ENCODE peak calls at places on chromosomes 5 and 9, in five cellular contexts. One of them, this sample, is unnamed.

GRCh38 chr5:5154733-5155132 is 14.6 kb downstream of the ADAMTS16 start:
- DNase-seq in activated naive CD8-positive, alpha-beta T cell treated with anti-CD3 and anti-CD28 coated beads, Interleukin-2, amount 10 ng/mL, durations not matched to agents 7 days and 5 days: no peak
- DNase-seq in pulmonary artery endothelial cell: no peak
- DNase-seq in adrenal gland: no peak
- DNase-seq in tibial artery: no peak
- DNase-seq in this sample: no peak

GRCh38 chr9:114364528-114365041 is 23.2 kb downstream of the AKNA start:
- DNase-seq in pulmonary artery endothelial cell: no peak
- DNase-seq in activated naive CD8-positive, alpha-beta T cell treated with anti-CD3 and anti-CD28 coated beads, Interleukin-2, amount 10 ng/mL, durations not matched to agents 7 days and 5 days: no peak
- DNase-seq in tibial artery: no peak
- DNase-seq in adrenal gland: no peak
- DNase-seq in this sample: no peak

GRCh38 chr5:132251220-132251725 is 6.2 kb upstream of the PDLIM4 start:
- DNase-seq in adrenal gland: peak; percentile 49
- DNase-seq in pulmonary artery endothelial cell: no peak
- DNase-seq in activated naive CD8-positive, alpha-beta T cell treated with anti-CD3 and anti-CD28 coated beads, Interleukin-2, amount 10 ng/mL, durations not matched to agents 7 days and 5 days: no peak
- DNase-seq in tibial artery: no peak
- DNase-seq in this sample: no peak

GRCh38 chr9:72661401-72662135 is 140.2 kb downstream of the TMC1 start:
- DNase-seq in activated naive CD8-positive, alpha-beta T cell treated with anti-CD3 and anti-CD28 coated beads, Interleukin-2, amount 10 ng/mL, durations not matched to agents 7 days and 5 days: no peak
- DNase-seq in pulmonary artery endothelial cell: no peak
- DNase-seq in tibial artery: no peak
- DNase-seq in adrenal gland: no peak
- DNase-seq in this sample: no peak

GRCh38 chr5:141560141-141560540 is 58.7 kb downstream of the DIAPH1 start:
- DNase-seq in tibial artery: no peak
- DNase-seq in adrenal gland: no peak
- DNase-seq in pulmonary artery endothelial cell: no peak
- DNase-seq in activated naive CD8-positive, alpha-beta T cell treated with anti-CD3 and anti-CD28 coated beads, Interleukin-2, amount 10 ng/mL, durations not matched to agents 7 days and 5 days: no peak
- DNase-seq in this sample: no peak

GRCh38 chr5:93607367-93608258 is 24.6 kb downstream of the NR2F1 start:
- DNase-seq in pulmonary artery endothelial cell: no peak
- DNase-seq in adrenal gland: peak; percentile 70
- DNase-seq in tibial artery: no peak
- DNase-seq in activated naive CD8-positive, alpha-beta T cell treated with anti-CD3 and anti-CD28 coated beads, Interleukin-2, amount 10 ng/mL, durations not matched to agents 7 days and 5 days: no peak
- DNase-seq in this sample: no peak

GRCh38 chr9:114869845-114870244 is 60.5 kb downstream of the TNFSF8 start:
- DNase-seq in activated naive CD8-positive, alpha-beta T cell treated with anti-CD3 and anti-CD28 coated beads, Interleukin-2, amount 10 ng/mL, durations not matched to agents 7 days and 5 days: peak; percentile 48
- DNase-seq in adrenal gland: no peak
- DNase-seq in pulmonary artery endothelial cell: no peak
- DNase-seq in tibial artery: no peak
- DNase-seq in this sample: peak; percentile 64

GRCh38 chr9:126417007-126417406 is 90.4 kb downstream of the MVB12B start:
- DNase-seq in tibial artery: no peak
- DNase-seq in adrenal gland: no peak
- DNase-seq in pulmonary artery endothelial cell: no peak
- DNase-seq in activated naive CD8-positive, alpha-beta T cell treated with anti-CD3 and anti-CD28 coated beads, Interleukin-2, amount 10 ng/mL, durations not matched to agents 7 days and 5 days: no peak
- DNase-seq in this sample: no peak

GRCh38 chr5:178690208-178690607 is 40.3 kb downstream of the ZNF354A start:
- DNase-seq in pulmonary artery endothelial cell: no peak
- DNase-seq in tibial artery: no peak
- DNase-seq in adrenal gland: no peak
- DNase-seq in activated naive CD8-positive, alpha-beta T cell treated with anti-CD3 and anti-CD28 coated beads, Interleukin-2, amount 10 ng/mL, durations not matched to agents 7 days and 5 days: no peak
- DNase-seq in this sample: no peak

GRCh38 chr5:107470007-107470582 is 200.6 kb downstream of the EFNA5 start:
- DNase-seq in adrenal gland: no peak
- DNase-seq in tibial artery: no peak
- DNase-seq in activated naive CD8-positive, alpha-beta T cell treated with anti-CD3 and anti-CD28 coated beads, Interleukin-2, amount 10 ng/mL, durations not matched to agents 7 days and 5 days: no peak
- DNase-seq in pulmonary artery endothelial cell: no peak
- DNase-seq in this sample: no peak

GRCh38 chr9:38388283-38389223 is 3.9 kb upstream of the ALDH1B1 start:
- DNase-seq in activated naive CD8-positive, alpha-beta T cell treated with anti-CD3 and anti-CD28 coated beads, Interleukin-2, amount 10 ng/mL, durations not matched to agents 7 days and 5 days: no peak
- DNase-seq in tibial artery: peak; percentile 43
- DNase-seq in pulmonary artery endothelial cell: no peak
- DNase-seq in adrenal gland: no peak
- DNase-seq in this sample: no peak